ENCODE peak calls at places on chromosomes 13 and 19, in four cellular contexts. R is dorsolateral prefrontal cortex, J is breast epithelium, V is bronchial epithelial cell. H is an unnamed sample.
A peak's percentile ranks its signal among the peaks of the same experiment; 100 is the strongest.

GRCh38 chr13:106612688-106613087 is 44.8 kb upstream of the ARGLU1 start:
- DNase-seq in R (no peak), J (no peak), V (peak; percentile 12), H (no peak)

GRCh38 chr13:113125506-113126264 is 3.1 kb downstream of the F10 start:
- DNase-seq in R (no peak), J (peak; percentile 31), V (no peak), H (no peak)

GRCh38 chr13:112958127-112958989 is 10.7 kb upstream of the MCF2L start:
- DNase-seq in R (no peak), J (no peak), V (no peak), H (no peak)

GRCh38 chr13:79108914-79109643 is 297.0 kb downstream of the RBM26 start:
- DNase-seq in R (no peak), J (no peak), V (no peak), H (no peak)

GRCh38 chr19:11296264-11296663 is 304 bp downstream of the TSPAN16 start:
- DNase-seq in R (no peak), J (no peak), V (no peak), H (no peak)

GRCh38 chr19:17775991-17776803 is 18.7 kb upstream of the B3GNT3 start:
- DNase-seq in R (no peak), J (no peak), V (no peak), H (no peak)

GRCh38 chr19:1109032-1109541 is 5.3 kb downstream of the GPX4 start:
- DNase-seq in R (no peak), J (no peak), V (no peak), H (no peak)

GRCh38 chr13:77222909-77223308 is 104.0 kb downstream of the MYCBP2 start:
- DNase-seq in R (no peak), J (no peak), V (no peak), H (no peak)

GRCh38 chr13:24834902-24835510 is 71.0 kb downstream of the RNF17 start:
- DNase-seq in R (no peak), J (no peak), V (no peak), H (no peak)

GRCh38 chr13:112783135-112783945 is 93.5 kb downstream of the ATP11A start:
- DNase-seq in R (no peak), J (no peak), V (no peak), H (no peak)

GRCh38 chr19:46728693-46729339 is 11.9 kb upstream of the PRKD2 start:
- DNase-seq in R (peak; percentile 76), J (no peak), V (peak; percentile 23), H (peak; percentile 84)

GRCh38 chr13:34467450-34468083 is 474.5 kb upstream of the NBEA start:
- DNase-seq in R (no peak), J (no peak), V (peak; percentile 23), H (no peak)

GRCh38 chr19:46732966-46733692 is 12.7 kb upstream of the FKRP start:
- DNase-seq in R (no peak), J (no peak), V (no peak), H (no peak)

DNA sequence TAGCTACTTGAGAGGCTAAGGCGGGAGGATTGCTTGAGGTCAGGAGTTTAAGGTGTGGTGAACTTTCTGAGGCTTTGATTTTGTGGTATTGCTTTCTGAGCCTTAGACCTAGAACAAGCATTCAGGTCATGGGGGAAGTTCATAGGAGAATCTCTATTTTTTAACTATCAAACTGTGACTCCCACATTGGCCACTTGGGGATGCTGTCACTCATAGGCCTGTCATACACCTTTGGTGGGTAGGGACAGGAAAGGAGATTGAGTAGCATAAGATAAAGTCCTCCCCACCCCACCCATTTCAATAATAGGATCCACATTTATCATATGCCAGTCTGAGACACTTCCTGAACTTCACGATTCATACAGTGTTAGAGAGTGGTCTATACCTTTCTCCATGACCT is 41.9 kb upstream of the PSG2 start:
- DNase-seq in R (no peak), J (no peak), V (no peak), H (no peak)
- TF ChIP-seq CTCF in R (no peak), J (no peak), V (peak; percentile 45), H (no peak)

DNA sequence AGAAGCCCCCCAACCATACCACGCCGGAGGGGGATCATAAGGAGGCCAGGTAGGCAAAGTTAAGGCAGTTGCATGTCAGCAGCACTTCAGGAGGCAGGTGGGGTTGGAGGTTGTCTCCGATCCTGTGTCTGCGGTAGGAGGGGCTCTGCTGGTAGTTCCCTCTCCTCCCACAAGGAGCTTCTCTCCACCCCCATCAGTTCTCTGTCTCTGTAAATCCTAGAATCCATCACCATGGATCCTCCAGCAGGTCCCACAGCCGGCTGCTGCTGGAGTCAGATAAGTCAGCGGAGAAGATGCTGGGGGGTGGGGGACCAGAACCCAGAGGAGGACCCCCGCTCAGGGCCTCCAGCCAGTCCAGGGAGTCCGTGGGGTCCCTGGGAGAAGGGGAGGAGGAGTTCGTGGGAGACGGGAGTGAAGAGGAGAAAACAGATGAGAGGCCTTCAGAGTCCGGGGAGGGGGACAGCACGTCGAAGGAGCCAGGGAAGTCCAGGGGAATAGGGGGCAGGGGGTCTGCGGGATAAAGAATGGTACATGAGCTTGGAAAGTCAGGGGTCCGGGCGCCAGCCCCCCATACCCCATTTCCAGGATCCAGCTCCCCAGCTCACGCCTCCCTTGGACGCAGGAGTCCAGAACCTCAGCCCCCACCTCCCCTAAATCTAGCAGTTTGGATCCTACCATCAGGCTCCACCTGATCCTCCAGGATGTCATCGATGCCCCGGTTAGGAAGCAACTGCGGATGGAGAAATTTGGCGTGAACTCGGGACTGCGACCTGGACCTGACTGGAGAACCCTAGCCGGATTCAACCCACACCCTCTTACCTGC is 6.3 kb downstream of the MAMSTR start:
- DNase-seq in R (no peak), J (no peak), V (no peak), H (peak; percentile 32)
- TF ChIP-seq CTCF in R (peak; percentile 14), J (no peak), V (peak; percentile 35), H (peak; percentile 26)

GRCh38 chr13:66074018-66074615 is 1156.0 kb downstream of the PCDH9 start:
- DNase-seq in R (no peak), J (no peak), V (peak; percentile 1), H (no peak)

GRCh38 chr13:66076417-66076816 is 1153.7 kb downstream of the PCDH9 start:
- DNase-seq in R (no peak), J (no peak), V (peak; percentile 17), H (no peak)

GRCh38 chr13:66071608-66072007 is 1158.5 kb downstream of the PCDH9 start:
- DNase-seq in R (no peak), J (no peak), V (no peak), H (no peak)

GRCh38 chr13:66077286-66077685 is 1152.8 kb downstream of the PCDH9 start:
- DNase-seq in R (no peak), J (no peak), V (peak; percentile 34), H (no peak)
- TF ChIP-seq CTCF in R (no peak), J (no peak), V (no peak), H (no peak)

GRCh38 chr13:40170982-40171381 is 495.5 kb downstream of the FOXO1 start:
- DNase-seq in R (no peak), J (no peak), V (peak; percentile 92), H (no peak)
- TF ChIP-seq CTCF in R (no peak), J (no peak), V (peak; percentile 16), H (no peak)

GRCh38 chr19:32686847-32687450 is 4.7 kb upstream of the NUDT19 start:
- DNase-seq in R (no peak), J (no peak), V (no peak), H (no peak)

GRCh38 chr19:32688315-32688714 is 3.3 kb upstream of the NUDT19 start:
- DNase-seq in R (no peak), J (no peak), V (no peak), H (no peak)

GRCh38 chr19:32691291-32691951 is at the start of gene NUDT19:
- DNase-seq in R (peak; percentile 69), J (peak; percentile 86), V (peak; percentile 69), H (peak; percentile 66)

GRCh38 chr19:32691952-32692726 is 518 bp downstream of the NUDT19 start:
- DNase-seq in R (no peak), J (peak; percentile 67), V (peak; percentile 50), H (peak; percentile 70)

DNA sequence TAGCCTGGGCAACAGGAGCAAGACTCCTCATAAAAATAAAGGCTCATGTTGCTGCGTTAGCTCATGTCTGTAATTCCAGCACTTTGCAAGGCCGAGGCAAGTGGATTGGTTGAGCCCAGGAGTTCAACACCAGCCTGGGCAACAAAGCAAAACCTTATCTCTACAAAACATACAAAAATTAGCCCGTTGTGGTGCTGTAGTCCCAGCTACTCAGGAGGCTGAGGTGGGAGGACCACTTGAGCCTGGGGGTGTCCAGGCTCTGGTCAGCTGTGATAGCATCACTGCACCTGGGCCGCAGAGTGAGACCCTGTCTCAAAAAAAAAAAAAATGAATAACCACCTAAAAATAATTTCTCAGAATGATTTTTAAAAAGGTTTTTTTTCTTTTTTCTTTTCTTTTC is 3.9 kb upstream of the NUDT19 start:
- DNase-seq in R (no peak), J (no peak), V (no peak), H (no peak)
- TF ChIP-seq CTCF in R (no peak), J (no peak), V (no peak), H (no peak)

GRCh38 chr13:41651413-41652068 is 194.2 kb downstream of the RGCC start:
- DNase-seq in R (no peak), J (no peak), V (no peak), H (no peak)

GRCh38 chr13:41650706-41651105 is 193.4 kb downstream of the RGCC start:
- DNase-seq in R (no peak), J (no peak), V (no peak), H (no peak)

GRCh38 chr13:41652735-41653361 is 195.5 kb downstream of the RGCC start:
- DNase-seq in R (no peak), J (no peak), V (peak; percentile 56), H (peak; percentile 15)

GRCh38 chr13:41648314-41648935 is 191.1 kb downstream of the RGCC start:
- DNase-seq in R (no peak), J (no peak), V (peak; percentile 79), H (no peak)

DNA sequence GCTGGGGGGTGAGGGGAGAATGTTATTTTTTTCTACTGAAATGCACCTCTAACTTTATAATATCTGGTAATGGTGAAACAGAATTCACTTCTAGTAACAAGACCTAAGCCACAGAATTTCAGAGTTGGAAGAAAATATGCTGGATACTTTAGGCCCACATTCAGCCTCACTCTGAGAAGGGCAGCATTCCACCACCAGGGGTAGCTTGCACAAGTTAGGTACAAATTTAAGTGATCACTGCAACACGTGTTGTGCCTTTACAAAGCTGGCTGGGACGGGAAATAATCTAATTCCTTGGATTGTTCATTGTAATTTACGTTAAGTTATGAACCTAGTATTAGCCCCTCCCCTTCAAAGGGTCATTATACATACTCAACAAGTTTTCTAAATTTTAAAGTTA is 192.3 kb downstream of the RGCC start:
- DNase-seq in R (no peak), J (no peak), V (no peak), H (no peak)
- TF ChIP-seq CTCF in R (no peak), J (no peak), V (peak; percentile 30), H (peak; percentile 28)

DNA sequence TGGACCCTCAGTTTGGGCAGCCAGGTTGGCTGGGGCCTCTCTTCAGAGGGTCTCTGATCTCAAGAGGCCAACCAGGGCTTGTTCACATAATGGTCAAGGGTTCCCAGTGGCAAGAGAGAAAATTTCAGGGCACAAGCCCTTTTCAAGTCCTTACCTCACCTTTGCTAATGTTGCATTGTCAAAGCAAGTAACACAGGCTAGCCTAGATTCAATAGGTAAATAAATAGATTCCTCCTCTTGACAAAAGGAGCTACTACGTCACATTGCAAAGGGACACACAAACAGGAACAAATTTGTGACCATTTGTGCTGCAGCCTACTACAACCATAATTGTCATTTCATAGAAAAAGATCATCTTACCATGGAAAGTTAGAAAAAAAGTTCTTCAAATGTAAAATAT is 33.9 kb upstream of the FRY start:
- DNase-seq in R (no peak), J (no peak), V (no peak), H (no peak)
- TF ChIP-seq CTCF in R (no peak), J (no peak), V (no peak), H (no peak)